ENCODE peak calls at places on chromosome X, in four cellular contexts. L is left lung, V is cardiac muscle cell, T is uterus. O is an unnamed sample. For H3K4me1, the result is how much of the 10 kb centered on the place peaks cover.

GRCh38 chrX:85897376-85898110 is 149.8 kb downstream of the CHM start:
- DNase-seq in L (no peak), V (no peak), T (no peak), O (no peak)

GRCh38 chrX:29136904-29137303 is 549.7 kb downstream of the IL1RAPL1 start:
- DNase-seq in L (no peak), V (no peak), T (no peak), O (no peak)

GRCh38 chrX:13662537-13662841 is 9.5 kb downstream of the TCEANC start:
- DNase-seq in L (no peak), V (no peak), T (peak), O (no peak)

GRCh38 chrX:43618376-43619205 is 37.5 kb upstream of the MAOA start:
- DNase-seq in L (no peak), V (no peak), T (no peak), O (no peak)

GRCh38 chrX:100216083-100216482 is 194.0 kb downstream of the PCDH19 start:
- DNase-seq in L (no peak), V (no peak), T (no peak), O (no peak)

GRCh38 chrX:23394421-23394820 is 59.8 kb downstream of the PTCHD1 start:
- DNase-seq in L (no peak), V (no peak), T (no peak), O (no peak)

GRCh38 chrX:51894697-51895336 is 1.4 kb downstream of the MAGED1 start:
- DNase-seq in L (peak), V (peak), T (peak), O (peak)

GRCh38 chrX:115452256-115452655 is 108.7 kb upstream of the PLS3 start:
- DNase-seq in L (no peak), V (no peak), T (no peak), O (no peak)

GRCh38 chrX:20139966-20140365 is 1.7 kb downstream of the EIF1AX start:
- DNase-seq in L (no peak), V (no peak), T (no peak), O (no peak)

GRCh38 chrX:101550362-101550761 is at the start of gene ARMCX1:
- DNase-seq in L (peak), V (peak), T (peak), O (peak)

GRCh38 chrX:110944323-110944761 is 148.7 kb upstream of the CHRDL1 start:
- DNase-seq in L (peak), V (peak), T (no peak), O (no peak)

GRCh38 chrX:73562458-73562857 is 539 bp upstream of the CHIC1 start:
- DNase-seq in L (no peak), V (no peak), T (no peak), O (no peak)

GRCh38 chrX:152136312-152136711 is 2.1 kb downstream of the MAGEA10 start:
- DNase-seq in L (no peak), V (no peak), T (no peak), O (no peak)

GRCh38 chrX:54427837-54428424 is 12.3 kb upstream of the TSR2 start:
- DNase-seq in L (no peak), V (no peak), T (no peak), O (no peak)

GRCh38 chrX:24890677-24891076 is 125.1 kb downstream of the ARX start:
- DNase-seq in L (no peak), V (no peak), T (no peak), O (no peak)

GRCh38 chrX:7542566-7542965 is 300.4 kb upstream of the VCX start:
- DNase-seq in L (no peak), V (no peak), T (no peak), O (no peak)

DNA sequence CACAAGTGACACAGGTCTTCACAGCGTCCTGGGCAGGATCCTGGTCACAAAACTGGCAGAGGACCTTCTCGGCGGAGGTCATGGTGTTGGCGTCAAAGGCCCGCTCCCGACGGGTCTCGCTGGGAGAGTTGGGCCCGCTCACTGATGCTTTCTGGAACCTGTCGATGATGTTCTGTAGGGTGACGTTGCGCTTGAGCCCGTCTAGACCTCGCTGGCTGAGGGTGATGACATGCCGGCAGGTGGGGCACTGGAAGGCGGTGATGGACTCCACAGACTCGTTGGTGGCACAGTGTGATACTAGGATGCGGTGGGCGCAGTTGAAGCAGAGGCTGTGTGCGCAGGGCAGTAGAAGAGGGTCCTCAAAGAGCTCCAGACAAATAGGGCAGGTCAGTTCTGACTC is 53.2 kb downstream of the MID1 start:
- DNase-seq in L (no peak), V (no peak), T (no peak), O (no peak)
- H3K4me1 ChIP-seq in L (under half), V (under half), T (under half), O (under half)

GRCh38 chrX:103615781-103616180 is 8.0 kb downstream of the TCEAL3 start:
- DNase-seq in L (no peak), V (no peak), T (no peak), O (no peak)
- H3K27ac ChIP-seq in L (no peak), V (no peak), T (no peak), O (no peak)

DNA sequence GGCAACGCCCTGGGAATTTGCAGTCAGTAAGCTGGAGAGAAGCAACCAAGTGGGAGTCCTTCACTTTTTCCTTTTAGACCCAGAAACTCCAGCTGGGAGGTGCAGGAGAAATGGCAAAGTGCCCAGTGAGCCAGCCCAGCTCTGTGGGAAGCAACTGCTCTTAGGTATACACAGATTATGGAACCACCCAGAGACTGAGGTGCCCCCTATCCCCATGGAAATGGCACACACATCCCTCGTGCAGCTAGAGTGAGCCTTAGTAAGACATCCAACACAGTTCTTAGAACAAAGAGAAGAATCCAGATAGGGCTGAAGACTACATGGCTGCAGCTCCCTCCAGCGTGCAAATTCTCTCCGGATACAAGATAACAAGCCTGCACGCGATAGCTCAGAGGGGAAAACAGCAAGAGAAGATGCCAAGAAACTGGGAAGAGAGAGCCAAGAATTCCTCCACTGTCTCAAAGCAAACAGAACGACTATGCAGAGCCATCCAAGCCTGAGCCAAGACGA is 26.6 kb upstream of the IRAK1 start:
- DNase-seq in L (no peak), V (no peak), T (peak), O (no peak)
- H3K4me1 ChIP-seq in L (under half), V (under half), T (under half), O (under half)

GRCh38 chrX:103913356-103914020 is 48.9 kb upstream of the TMSB15B start:
- DNase-seq in L (no peak), V (peak), T (no peak), O (no peak)
- H3K27ac ChIP-seq in L (no peak), V (peak), T (no peak), O (no peak)

DNA sequence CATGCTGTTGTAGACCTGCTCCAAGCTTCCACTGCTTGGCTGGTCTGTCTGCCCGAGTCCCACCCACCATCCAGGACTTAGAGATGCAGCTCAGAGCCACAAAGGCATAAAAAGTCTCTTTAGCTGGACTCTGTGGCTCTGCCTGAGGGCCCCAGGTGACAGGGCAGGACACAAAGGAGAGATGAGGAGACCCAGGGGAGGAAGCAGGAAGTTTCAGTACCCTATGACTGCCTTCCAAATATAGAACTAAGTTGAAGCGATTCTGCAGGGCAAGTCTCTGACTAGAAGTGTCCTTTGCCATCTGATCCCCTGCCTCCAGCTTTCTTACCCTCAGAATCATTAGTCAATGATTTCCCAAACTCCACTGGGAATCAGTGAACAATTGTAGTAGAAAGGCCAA is 11.2 kb upstream of the CXCR3 start:
- DNase-seq in L (no peak), V (no peak), T (no peak), O (no peak)
- H3K4me1 ChIP-seq in L (under half), V (under half), T (under half), O (under half)

DNA sequence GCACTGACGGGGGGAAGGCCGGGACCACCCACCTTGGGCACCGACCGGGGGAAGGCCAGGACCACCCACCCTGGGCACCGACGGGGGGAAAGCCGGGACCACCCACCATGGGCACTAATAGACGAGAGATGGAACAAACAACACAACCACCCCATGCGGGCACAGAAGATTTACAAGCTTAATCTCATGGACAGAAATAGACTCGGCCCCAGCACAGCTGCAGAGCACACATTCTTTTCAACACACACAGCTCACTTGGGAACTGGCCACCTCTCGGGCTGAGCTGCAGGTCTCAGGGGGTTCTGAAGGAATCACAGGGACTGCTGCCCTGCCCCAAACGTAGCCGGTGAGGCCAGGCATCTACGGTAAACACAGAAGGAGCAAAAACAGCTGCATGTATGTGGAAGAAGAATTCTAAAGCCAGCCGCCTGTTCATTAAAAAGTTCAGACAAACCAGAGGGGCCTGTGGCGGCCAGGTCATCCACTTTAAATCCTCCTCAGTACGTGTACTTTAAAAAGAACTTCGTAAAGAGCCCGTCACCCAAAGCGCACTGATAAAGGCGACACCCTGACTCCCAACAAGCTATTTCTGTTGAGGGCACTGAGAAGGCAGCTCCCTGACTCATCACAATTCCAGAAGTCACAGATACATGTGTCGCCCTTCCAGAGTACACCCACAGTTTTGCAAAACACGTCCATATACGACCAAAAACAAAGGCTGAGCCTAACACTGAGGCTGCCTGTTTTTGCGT is 17.7 kb downstream of the PPP2R3B start:
- DNase-seq in L (no peak), V (peak), T (no peak), O (no peak)
- H3K27ac ChIP-seq in L (no peak), V (peak), T (no peak), O (no peak)

DNA sequence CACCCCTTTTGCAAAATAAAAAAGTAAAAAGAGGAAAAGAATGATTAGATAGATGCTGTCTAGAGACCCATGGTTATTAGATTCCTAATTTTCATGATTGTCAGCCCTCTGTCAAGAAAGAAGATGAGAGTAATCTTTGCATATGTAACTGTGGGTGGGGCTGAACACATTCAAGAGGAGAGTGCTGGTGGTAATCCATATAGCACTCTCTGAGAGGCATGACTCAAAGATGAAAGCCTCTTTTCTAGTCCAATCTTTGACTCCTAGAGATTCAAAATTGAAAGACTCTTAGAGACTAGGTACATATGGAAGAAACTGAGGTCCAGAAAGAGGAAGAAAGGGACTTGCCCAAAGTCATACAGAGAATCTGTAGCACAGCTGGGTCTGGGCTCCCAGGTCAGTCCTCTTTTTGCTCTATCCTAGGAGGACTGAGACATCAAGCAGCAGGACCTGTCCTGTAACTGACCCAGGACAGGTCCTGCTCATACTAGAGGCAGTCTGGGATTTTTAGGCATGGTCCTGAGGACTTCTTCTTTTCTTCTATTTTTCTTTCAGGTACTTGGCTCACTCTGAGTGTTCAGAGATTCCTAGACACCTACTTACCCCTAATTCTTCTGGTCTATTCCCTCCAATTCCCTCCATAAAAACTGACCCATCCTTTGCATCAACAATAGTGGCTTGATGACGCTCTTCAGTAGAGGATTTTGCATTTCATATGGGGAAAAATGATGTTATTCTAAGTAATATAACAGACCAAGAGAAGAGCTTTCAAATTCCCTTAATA is 23.8 kb downstream of the VSIG4 start:
- DNase-seq in L (no peak), V (no peak), T (no peak), O (no peak)
- H3K4me1 ChIP-seq in L (under half), V (under half), T (under half), O (under half)

DNA sequence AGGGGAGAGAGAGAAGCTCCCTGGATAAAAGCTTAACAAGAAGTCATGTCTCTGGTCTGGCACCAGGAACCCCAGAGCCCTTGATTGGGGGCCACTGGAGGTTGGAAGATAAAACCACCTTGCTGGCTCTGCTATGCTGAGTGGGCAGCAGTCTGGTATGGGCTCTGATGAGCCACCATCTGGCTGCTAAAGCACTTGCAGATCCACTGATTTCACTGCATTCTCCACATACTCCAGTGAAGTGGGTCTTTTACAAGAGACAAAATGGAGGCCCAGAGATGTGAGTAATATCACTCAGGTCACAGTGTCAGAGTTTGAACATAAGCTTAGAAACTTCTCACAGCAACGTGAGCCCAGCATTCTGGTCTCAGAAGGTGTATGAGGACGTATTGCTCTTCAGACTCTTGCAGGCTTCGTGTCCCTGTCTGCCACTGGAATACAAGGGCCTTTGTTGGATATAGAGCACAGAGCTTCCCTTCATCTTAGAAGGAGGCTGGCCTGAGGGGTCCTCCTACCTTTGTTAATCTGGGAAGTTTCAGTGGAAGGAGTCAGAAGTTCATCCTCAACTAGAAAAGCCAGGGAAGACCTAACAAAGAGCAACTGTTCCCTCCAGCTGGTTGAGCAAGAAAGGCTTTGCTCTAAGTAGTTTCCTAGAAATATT is 11.8 kb downstream of the CLDN2 start:
- DNase-seq in L (no peak), V (peak), T (no peak), O (no peak)
- H3K27ac ChIP-seq in L (no peak), V (peak), T (no peak), O (no peak)

GRCh38 chrX:153779891-153780677 is 757 bp upstream of the SRPK3 start:
- DNase-seq in L (no peak), V (no peak), T (no peak), O (no peak)
- H3K4me1 ChIP-seq in L (under half), V (under half), T (under half), O (under half)

GRCh38 chrX:16839852-16840460 is 30.2 kb downstream of the RBBP7 start:
- DNase-seq in L (no peak), V (peak), T (peak), O (no peak)
- H3K27ac ChIP-seq in L (no peak), V (peak), T (peak), O (no peak)

O was measured in aorta.